ENCODE peak calls at places on chromosomes 11 and 22, in seven cellular contexts. Y is NCI-H1694 treated with DMSO at 0.1 percent for 48 hours, Q is heart left ventricle, O is NCI-H2107, F is mammary epithelial cell, D is IMR-90, R is head of caudate nucleus. G is an unnamed sample.

GRCh38 chr22:41919357-41920224 is 4.7 kb upstream of the SHISA8 start:
- DNase-seq in R (peak; percentile 49), O (no peak), Q (peak; percentile 79), Y (no peak), F (no peak), D (peak; percentile 11), G (peak; percentile 74)

GRCh38 chr22:36971305-36971704 is 47.9 kb downstream of the TST start:
- DNase-seq in F (no peak), Y (no peak), O (no peak), Q (no peak), R (no peak), D (no peak), G (no peak)

GRCh38 chr11:1502971-1503707 is 16.6 kb upstream of the MOB2 start:
- DNase-seq in D (no peak), Q (peak; percentile 78), Y (no peak), R (peak; percentile 43), F (no peak), O (no peak), G (no peak)

GRCh38 chr11:78657968-78658839 is 83.5 kb upstream of the NARS2 start:
- DNase-seq in Y (no peak), D (no peak), R (no peak), O (no peak), F (no peak), Q (no peak), G (no peak)

GRCh38 chr22:41001722-41002122 is 50.5 kb downstream of the RBX1 start:
- DNase-seq in F (peak; percentile 82), D (peak; percentile 44), Q (no peak), O (no peak), Y (no peak), R (peak; percentile 45), G (no peak)

GRCh38 chr22:46374663-46375474 is 39.4 kb downstream of the TRMU start:
- DNase-seq in F (no peak), D (no peak), Q (no peak), Y (no peak), R (no peak), O (no peak), G (no peak)

GRCh38 chr11:77179048-77179447 is 51.0 kb downstream of the MYO7A start:
- DNase-seq in Y (no peak), Q (no peak), D (no peak), R (no peak), F (no peak), O (no peak), G (no peak)

GRCh38 chr11:123129920-123130319 is 65.1 kb downstream of the CLMP start:
- DNase-seq in Q (no peak), O (no peak), R (no peak), F (peak; percentile 62), Y (no peak), D (peak; percentile 92), G (no peak)

GRCh38 chr11:31412946-31413345 is 43.3 kb downstream of the DNAJC24 start:
- DNase-seq in D (peak; percentile 78), O (no peak), Q (no peak), F (peak; percentile 39), R (no peak), Y (no peak), G (no peak)

GRCh38 chr11:61554172-61554988 is 26.5 kb downstream of the SYT7 start:
- DNase-seq in Y (no peak), O (no peak), F (no peak), Q (no peak), R (peak; percentile 61), D (no peak), G (no peak)

G was measured in GM12891.